ENCODE peak calls at places on chromosomes 11 and 22, in four cellular contexts. One of them, this sample, is unnamed. For H3K4me1, the result is how much of the 10 kb centered on the place peaks cover.

GRCh38 chr11:94175545-94175944 is 46.9 kb downstream of the PANX1 start:
- DNase-seq in ovary: no peak
- DNase-seq in spleen: no peak
- DNase-seq in body of pancreas: no peak
- DNase-seq in this sample: no peak

GRCh38 chr11:2762451-2762850 is 62.7 kb upstream of the KCNQ1OT1 start:
- DNase-seq in ovary: peak
- DNase-seq in spleen: peak
- DNase-seq in body of pancreas: no peak
- DNase-seq in this sample: no peak

GRCh38 chr11:42407379-42407778 is 904.4 kb upstream of the API5 start:
- DNase-seq in ovary: no peak
- DNase-seq in spleen: no peak
- DNase-seq in body of pancreas: no peak
- DNase-seq in this sample: no peak

GRCh38 chr11:97557399-97557798 is 1167.6 kb downstream of the JRKL start:
- DNase-seq in ovary: no peak
- DNase-seq in spleen: no peak
- DNase-seq in body of pancreas: no peak
- DNase-seq in this sample: no peak

GRCh38 chr22:41919357-41920224 is 4.7 kb upstream of the SHISA8 start:
- DNase-seq in ovary: peak
- DNase-seq in spleen: peak
- DNase-seq in body of pancreas: peak
- DNase-seq in this sample: peak

GRCh38 chr22:44312766-44313165 is at the start of gene SHISAL1:
- DNase-seq in ovary: no peak
- DNase-seq in spleen: no peak
- DNase-seq in body of pancreas: no peak
- DNase-seq in this sample: no peak

GRCh38 chr11:12723410-12724297 is 49.4 kb downstream of the TEAD1 start:
- DNase-seq in ovary: no peak
- DNase-seq in spleen: no peak
- DNase-seq in body of pancreas: peak
- DNase-seq in this sample: peak

GRCh38 chr11:71537537-71537936 is 288 bp upstream of the KRTAP5-8 start:
- DNase-seq in ovary: no peak
- DNase-seq in spleen: no peak
- DNase-seq in body of pancreas: no peak
- DNase-seq in this sample: no peak

GRCh38 chr11:72189448-72190250 is 2.3 kb upstream of the FOLR1 start:
- DNase-seq in ovary: no peak
- DNase-seq in spleen: no peak
- DNase-seq in body of pancreas: peak
- DNase-seq in this sample: no peak

DNA sequence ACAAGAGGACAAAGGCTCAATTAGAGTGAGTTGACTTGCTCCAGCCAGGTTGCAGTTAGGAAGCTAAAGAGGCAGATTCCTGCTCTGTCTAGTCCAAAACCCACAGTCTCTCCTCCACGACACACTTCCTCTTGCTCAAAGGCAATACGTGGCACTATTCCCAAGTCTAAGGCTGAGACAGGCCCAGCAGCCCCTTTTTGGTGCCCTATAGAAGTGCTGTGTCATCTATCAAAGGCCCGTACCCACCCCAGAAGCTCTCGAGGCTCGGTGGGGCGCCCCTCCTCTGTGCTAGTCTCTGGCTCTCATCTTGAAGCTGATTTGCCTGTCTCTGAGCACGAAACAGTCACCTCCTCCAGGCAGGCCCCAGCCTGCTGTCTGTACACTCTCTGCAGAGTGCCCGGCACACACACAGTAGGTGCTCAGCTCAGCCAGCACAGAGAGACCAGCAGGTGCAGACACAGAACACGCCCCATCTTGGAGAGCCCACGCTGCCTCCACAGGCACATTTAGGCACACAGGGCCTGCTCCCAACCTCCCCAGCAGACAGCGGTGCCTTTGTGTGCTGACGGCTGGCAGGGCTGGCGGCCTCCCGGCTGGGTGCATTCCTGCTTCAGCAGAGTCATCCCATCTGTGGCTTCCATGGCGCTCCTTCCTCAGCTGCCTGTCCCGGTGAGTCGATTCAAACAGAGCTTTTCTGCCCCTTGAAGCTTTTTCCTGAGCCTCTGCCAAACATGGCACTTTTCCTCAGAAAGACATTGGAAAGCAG is 52.7 kb downstream of the MYH9 start:
- DNase-seq in ovary: no peak
- DNase-seq in spleen: peak
- DNase-seq in body of pancreas: peak
- DNase-seq in this sample: no peak
- TF ChIP-seq POLR2A in ovary: no peak
- TF ChIP-seq POLR2A in spleen: no peak
- TF ChIP-seq POLR2A in body of pancreas: no peak
- TF ChIP-seq POLR2A in this sample: no peak

DNA sequence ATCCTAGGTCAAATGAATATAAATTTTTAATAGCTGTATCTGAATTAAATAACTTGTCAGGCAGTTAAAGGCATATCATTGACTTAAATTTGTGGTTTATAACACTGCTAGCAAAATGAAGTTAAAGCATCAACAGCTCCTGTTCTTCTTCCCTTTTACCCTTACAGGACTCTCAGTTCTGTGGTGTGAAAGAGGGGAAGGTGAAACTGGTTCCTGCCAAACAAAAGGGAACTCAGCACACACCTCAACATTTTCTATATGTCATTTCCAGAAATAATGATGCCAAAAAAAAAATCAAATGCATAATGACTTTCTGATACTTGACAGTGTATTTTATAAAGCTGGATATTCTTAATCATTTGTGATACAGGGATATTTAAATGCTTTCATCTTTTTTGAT is 21.2 kb downstream of the ARL14EP start:
- DNase-seq in ovary: no peak
- DNase-seq in spleen: no peak
- DNase-seq in body of pancreas: no peak
- DNase-seq in this sample: no peak
- H3K4me1 ChIP-seq in ovary: under half
- H3K4me1 ChIP-seq in spleen: under half
- H3K4me1 ChIP-seq in body of pancreas: under half
- H3K4me1 ChIP-seq in this sample: under half

GRCh38 chr11:8829556-8829955 is 81.4 kb upstream of the AKIP1 start:
- DNase-seq in ovary: no peak
- DNase-seq in spleen: no peak
- DNase-seq in body of pancreas: no peak
- DNase-seq in this sample: no peak

GRCh38 chr11:8828580-8829358 is 82.2 kb upstream of the AKIP1 start:
- DNase-seq in ovary: no peak
- DNase-seq in spleen: no peak
- DNase-seq in body of pancreas: no peak
- DNase-seq in this sample: no peak

GRCh38 chr11:8826901-8827560 is 84.0 kb upstream of the AKIP1 start:
- DNase-seq in ovary: peak
- DNase-seq in spleen: no peak
- DNase-seq in body of pancreas: no peak
- DNase-seq in this sample: no peak

GRCh38 chr11:8826145-8826786 is 84.7 kb upstream of the AKIP1 start:
- DNase-seq in ovary: peak
- DNase-seq in spleen: no peak
- DNase-seq in body of pancreas: no peak
- DNase-seq in this sample: no peak

DNA sequence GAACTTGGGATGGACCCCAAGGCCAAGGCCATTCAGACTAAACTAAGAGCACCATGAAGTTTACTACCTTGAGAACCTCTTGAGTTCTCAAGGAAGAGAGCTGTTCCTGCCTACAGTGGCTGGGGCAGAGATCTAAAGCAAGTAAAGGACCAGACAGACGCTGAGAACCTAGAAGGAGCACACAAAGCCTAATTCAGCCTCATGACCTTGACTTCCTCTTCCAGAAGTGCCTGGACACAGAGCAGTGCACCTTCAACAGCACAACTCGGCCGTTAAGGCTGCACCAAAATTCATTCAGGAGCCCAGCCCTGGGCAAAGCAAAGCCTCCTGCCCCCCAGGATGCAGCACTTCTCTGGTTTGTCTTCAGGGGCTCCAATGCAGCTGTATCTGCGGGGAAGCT is 82.9 kb upstream of the AKIP1 start:
- DNase-seq in ovary: no peak
- DNase-seq in spleen: no peak
- DNase-seq in body of pancreas: no peak
- DNase-seq in this sample: no peak
- TF ChIP-seq POLR2A in ovary: no peak
- TF ChIP-seq POLR2A in spleen: no peak
- TF ChIP-seq POLR2A in body of pancreas: no peak
- TF ChIP-seq POLR2A in this sample: no peak

DNA sequence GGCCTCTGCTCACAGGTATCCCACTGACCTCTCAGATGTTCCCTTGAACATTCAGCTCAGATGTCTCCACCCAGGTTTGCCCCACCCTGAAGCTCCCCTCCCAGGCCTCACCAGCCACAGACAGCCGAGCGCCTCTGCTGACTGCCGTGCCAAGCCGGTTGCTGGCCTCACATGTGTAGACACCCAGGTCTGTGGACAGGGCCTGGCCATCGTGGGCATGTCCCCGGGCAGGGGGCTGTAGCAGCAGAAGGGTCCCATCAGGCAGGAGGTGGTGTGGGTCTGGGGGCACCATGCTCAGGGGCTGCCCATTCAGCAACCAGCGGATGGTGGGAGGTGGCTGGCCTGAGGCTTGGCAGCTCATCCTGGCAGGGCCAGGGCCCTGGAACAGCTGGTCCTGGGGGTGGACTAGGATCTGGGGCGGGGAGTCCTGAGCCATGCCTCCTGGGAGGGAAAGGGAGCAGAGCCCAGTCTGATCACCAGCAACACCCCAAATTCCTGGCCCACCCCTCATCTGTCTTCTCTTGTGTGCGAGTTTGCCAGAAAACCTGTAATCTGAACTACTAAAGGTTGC is 759 bp downstream of the ROBO4 start:
- DNase-seq in ovary: peak
- DNase-seq in spleen: no peak
- DNase-seq in body of pancreas: no peak
- DNase-seq in this sample: no peak
- H3K4me1 ChIP-seq in ovary: under half
- H3K4me1 ChIP-seq in spleen: under half
- H3K4me1 ChIP-seq in body of pancreas: under half
- H3K4me1 ChIP-seq in this sample: under half

GRCh38 chr11:65498042-65498726 is 661 bp upstream of the MALAT1 start:
- DNase-seq in ovary: peak
- DNase-seq in spleen: no peak
- DNase-seq in body of pancreas: peak
- DNase-seq in this sample: peak
- TF ChIP-seq POLR2A in ovary: no peak
- TF ChIP-seq POLR2A in spleen: no peak
- TF ChIP-seq POLR2A in body of pancreas: no peak
- TF ChIP-seq POLR2A in this sample: no peak